ENCODE peak calls at places on chromosomes 3 and 15, in seven cellular contexts. T, L, N, W, B, O and A are unnamed samples.

GRCh38 chr15:23690450-23690852 is 3.3 kb upstream of the NDN start:
- DNase-seq in T (peak), L (peak), N (peak), W (peak), B (peak), O (no peak), A (peak)

GRCh38 chr3:62125376-62125775 is 248.0 kb downstream of the FEZF2 start:
- DNase-seq in T (no peak), L (no peak), N (no peak), W (no peak), B (no peak), O (no peak), A (no peak)

GRCh38 chr3:81947359-81947758 is 185.9 kb upstream of the GBE1 start:
- DNase-seq in T (no peak), L (no peak), N (no peak), W (no peak), B (no peak), O (peak), A (no peak)

GRCh38 chr15:59953392-59953883 is 50.7 kb upstream of the FOXB1 start:
- DNase-seq in T (no peak), L (no peak), N (no peak), W (no peak), B (no peak), O (peak), A (no peak)

GRCh38 chr3:8318002-8318649 is 183.5 kb upstream of the LMCD1 start:
- DNase-seq in T (no peak), L (peak), N (no peak), W (peak), B (no peak), O (no peak), A (peak)

GRCh38 chr3:161117646-161118045 is 12.5 kb upstream of the B3GALNT1 start:
- DNase-seq in T (no peak), L (no peak), N (no peak), W (no peak), B (no peak), O (no peak), A (no peak)

GRCh38 chr3:112365636-112366035 is 32.7 kb downstream of the CD200 start:
- DNase-seq in T (no peak), L (peak), N (no peak), W (no peak), B (no peak), O (peak), A (no peak)

GRCh38 chr15:39661776-39662175 is 80.9 kb downstream of the THBS1 start:
- DNase-seq in T (no peak), L (no peak), N (no peak), W (no peak), B (no peak), O (no peak), A (peak)

GRCh38 chr15:29476503-29477080 is 207.0 kb upstream of the NSMCE3 start:
- DNase-seq in T (no peak), L (no peak), N (no peak), W (no peak), B (no peak), O (no peak), A (no peak)

GRCh38 chr3:58898513-58898912 is 151.3 kb downstream of the CFAP20DC start:
- DNase-seq in T (no peak), L (no peak), N (no peak), W (no peak), B (no peak), O (no peak), A (no peak)
- H4K8ac ChIP-seq in T (no peak), L (no peak), N (no peak), W (no peak), B (no peak), O (no peak), A (no peak)

GRCh38 chr3:194350726-194351071 is 429 bp downstream of the CPN2 start:
- DNase-seq in T (no peak), L (no peak), N (no peak), W (no peak), B (no peak), O (no peak), A (no peak)
- H4K8ac ChIP-seq in T (no peak), L (no peak), N (no peak), W (no peak), B (no peak), O (no peak), A (no peak)

GRCh38 chr3:10518506-10519150 is 13.2 kb upstream of the ATP2B2 start:
- DNase-seq in T (peak), L (no peak), N (no peak), W (no peak), B (peak), O (no peak), A (peak)
- H4K8ac ChIP-seq in T (no peak), L (no peak), N (no peak), W (no peak), B (no peak), O (no peak), A (no peak)

GRCh38 chr15:81744364-81744763 is 301.5 kb downstream of the MEX3B start:
- DNase-seq in T (no peak), L (peak), N (no peak), W (no peak), B (no peak), O (no peak), A (no peak)
- H4K8ac ChIP-seq in T (no peak), L (no peak), N (no peak), W (no peak), B (no peak), O (no peak), A (no peak)